ENCODE peak calls at places on chromosome 1, in nine cellular contexts. One of them, this sample, is unnamed.

GRCh38 chr1:236425031-236425663 is 31.1 kb downstream of the EDARADD start:
- DNase-seq in NCI-H1436: peak
- DNase-seq in posterior cingulate gyrus: no peak
- DNase-seq in A549: peak
- DNase-seq in uterus: no peak
- DNase-seq in foreskin fibroblast: no peak
- DNase-seq in nucleus accumbens: no peak
- DNase-seq in AG08396: no peak
- DNase-seq in NCI-H69: no peak
- DNase-seq in this sample: no peak

GRCh38 chr1:17709981-17710380 is 45.2 kb upstream of the ACTL8 start:
- DNase-seq in NCI-H1436: no peak
- DNase-seq in posterior cingulate gyrus: no peak
- DNase-seq in A549: no peak
- DNase-seq in uterus: no peak
- DNase-seq in foreskin fibroblast: no peak
- DNase-seq in nucleus accumbens: no peak
- DNase-seq in AG08396: no peak
- DNase-seq in NCI-H69: no peak
- DNase-seq in this sample: no peak

GRCh38 chr1:54170961-54171460 is 18.2 kb upstream of the CDCP2 start:
- DNase-seq in NCI-H1436: no peak
- DNase-seq in posterior cingulate gyrus: no peak
- DNase-seq in A549: no peak
- DNase-seq in uterus: no peak
- DNase-seq in foreskin fibroblast: no peak
- DNase-seq in nucleus accumbens: no peak
- DNase-seq in AG08396: no peak
- DNase-seq in NCI-H69: no peak
- DNase-seq in this sample: no peak

GRCh38 chr1:30847358-30847972 is 61.1 kb downstream of the SDC3 start:
- DNase-seq in NCI-H1436: peak
- DNase-seq in posterior cingulate gyrus: peak
- DNase-seq in A549: no peak
- DNase-seq in uterus: peak
- DNase-seq in foreskin fibroblast: no peak
- DNase-seq in nucleus accumbens: peak
- DNase-seq in AG08396: peak
- DNase-seq in NCI-H69: peak
- DNase-seq in this sample: peak

GRCh38 chr1:149884433-149885363 is 14.7 kb upstream of the BOLA1 start:
- DNase-seq in NCI-H1436: peak
- DNase-seq in posterior cingulate gyrus: no peak
- DNase-seq in A549: no peak
- DNase-seq in uterus: no peak
- DNase-seq in foreskin fibroblast: peak
- DNase-seq in nucleus accumbens: no peak
- DNase-seq in AG08396: no peak
- DNase-seq in NCI-H69: peak
- DNase-seq in this sample: no peak

GRCh38 chr1:229624906-229625871 is 733 bp downstream of the TAF5L start:
- DNase-seq in NCI-H1436: peak
- DNase-seq in posterior cingulate gyrus: peak
- DNase-seq in A549: peak
- DNase-seq in uterus: peak
- DNase-seq in foreskin fibroblast: peak
- DNase-seq in nucleus accumbens: peak
- DNase-seq in AG08396: peak
- DNase-seq in NCI-H69: peak
- DNase-seq in this sample: no peak

GRCh38 chr1:65260851-65261473 is 48.4 kb upstream of the DNAJC6 start:
- DNase-seq in NCI-H1436: no peak
- DNase-seq in posterior cingulate gyrus: no peak
- DNase-seq in A549: peak
- DNase-seq in uterus: no peak
- DNase-seq in foreskin fibroblast: peak
- DNase-seq in nucleus accumbens: peak
- DNase-seq in AG08396: peak
- DNase-seq in NCI-H69: peak
- DNase-seq in this sample: no peak

GRCh38 chr1:78787554-78787953 is 137.9 kb downstream of the IFI44 start:
- DNase-seq in NCI-H1436: no peak
- DNase-seq in posterior cingulate gyrus: no peak
- DNase-seq in A549: no peak
- DNase-seq in uterus: no peak
- DNase-seq in foreskin fibroblast: no peak
- DNase-seq in nucleus accumbens: no peak
- DNase-seq in AG08396: no peak
- DNase-seq in NCI-H69: no peak
- DNase-seq in this sample: no peak

GRCh38 chr1:45437323-45437722 is 53.6 kb downstream of the TESK2 start:
- DNase-seq in NCI-H1436: no peak
- DNase-seq in posterior cingulate gyrus: no peak
- DNase-seq in A549: no peak
- DNase-seq in uterus: no peak
- DNase-seq in foreskin fibroblast: no peak
- DNase-seq in nucleus accumbens: no peak
- DNase-seq in AG08396: no peak
- DNase-seq in NCI-H69: no peak
- DNase-seq in this sample: no peak

GRCh38 chr1:39625462-39626273 is 13.8 kb downstream of the HEYL start:
- DNase-seq in NCI-H1436: no peak
- DNase-seq in posterior cingulate gyrus: peak
- DNase-seq in A549: no peak
- DNase-seq in uterus: peak
- DNase-seq in foreskin fibroblast: peak
- DNase-seq in nucleus accumbens: peak
- DNase-seq in AG08396: peak
- DNase-seq in NCI-H69: no peak
- DNase-seq in this sample: no peak

GRCh38 chr1:168179411-168180147 is 817 bp downstream of the TIPRL start:
- DNase-seq in NCI-H1436: no peak
- DNase-seq in posterior cingulate gyrus: no peak
- DNase-seq in A549: peak
- DNase-seq in uterus: no peak
- DNase-seq in foreskin fibroblast: peak
- DNase-seq in nucleus accumbens: no peak
- DNase-seq in AG08396: peak
- DNase-seq in NCI-H69: peak
- DNase-seq in this sample: no peak

GRCh38 chr1:65389296-65389695 is 31.2 kb upstream of the LEPR start:
- DNase-seq in NCI-H1436: no peak
- DNase-seq in posterior cingulate gyrus: no peak
- DNase-seq in A549: no peak
- DNase-seq in uterus: no peak
- DNase-seq in foreskin fibroblast: peak
- DNase-seq in nucleus accumbens: no peak
- DNase-seq in AG08396: no peak
- DNase-seq in NCI-H69: no peak
- DNase-seq in this sample: no peak

GRCh38 chr1:192530254-192530653 is 45.3 kb upstream of the RGS1 start:
- DNase-seq in NCI-H1436: no peak
- DNase-seq in posterior cingulate gyrus: no peak
- DNase-seq in A549: no peak
- DNase-seq in uterus: no peak
- DNase-seq in foreskin fibroblast: peak
- DNase-seq in nucleus accumbens: no peak
- DNase-seq in AG08396: no peak
- DNase-seq in NCI-H69: no peak
- DNase-seq in this sample: no peak

GRCh38 chr1:244583358-244583757 is 69.6 kb upstream of the DESI2 start:
- DNase-seq in NCI-H1436: no peak
- DNase-seq in posterior cingulate gyrus: no peak
- DNase-seq in A549: no peak
- DNase-seq in uterus: no peak
- DNase-seq in foreskin fibroblast: no peak
- DNase-seq in nucleus accumbens: no peak
- DNase-seq in AG08396: no peak
- DNase-seq in NCI-H69: no peak
- DNase-seq in this sample: no peak

GRCh38 chr1:235883261-235883927 is 16.7 kb upstream of the LYST start:
- DNase-seq in NCI-H1436: no peak
- DNase-seq in posterior cingulate gyrus: peak
- DNase-seq in A549: no peak
- DNase-seq in uterus: peak
- DNase-seq in foreskin fibroblast: peak
- DNase-seq in nucleus accumbens: no peak
- DNase-seq in AG08396: peak
- DNase-seq in NCI-H69: peak
- DNase-seq in this sample: no peak

GRCh38 chr1:7587108-7587507 is 184.0 kb upstream of the VAMP3 start:
- DNase-seq in NCI-H1436: no peak
- DNase-seq in posterior cingulate gyrus: no peak
- DNase-seq in A549: no peak
- DNase-seq in uterus: no peak
- DNase-seq in foreskin fibroblast: no peak
- DNase-seq in nucleus accumbens: no peak
- DNase-seq in AG08396: no peak
- DNase-seq in NCI-H69: no peak
- DNase-seq in this sample: no peak

GRCh38 chr1:9700340-9700739 is 48.8 kb downstream of the PIK3CD start:
- DNase-seq in NCI-H1436: no peak
- DNase-seq in posterior cingulate gyrus: no peak
- DNase-seq in A549: peak
- DNase-seq in uterus: no peak
- DNase-seq in foreskin fibroblast: peak
- DNase-seq in nucleus accumbens: no peak
- DNase-seq in AG08396: peak
- DNase-seq in NCI-H69: peak
- DNase-seq in this sample: no peak

This sample was measured in NCI-H1417 treated with DMSO at 0.1 percent for 48 hours.